ENCODE peak calls at places on chromosome 13, in four cellular contexts. N is lower leg skin, F is adrenal gland, H is transverse colon. O is an unnamed sample.

GRCh38 chr13:93462151-93462550 is 235.5 kb downstream of the GPC6 start:
- DNase-seq in N (no peak), F (no peak), H (no peak), O (no peak)

GRCh38 chr13:53490732-53491131 is 462.1 kb downstream of the OLFM4 start:
- DNase-seq in N (no peak), F (no peak), H (no peak), O (no peak)

GRCh38 chr13:49307365-49307764 is 59.6 kb downstream of the CDADC1 start:
- DNase-seq in N (no peak), F (no peak), H (no peak), O (no peak)

GRCh38 chr13:112998506-112999280 is 29.7 kb downstream of the MCF2L start:
- DNase-seq in N (no peak), F (no peak), H (peak; percentile 40), O (no peak)

GRCh38 chr13:113457510-113457909 is 4.2 kb upstream of the ADPRHL1 start:
- DNase-seq in N (peak; percentile 74), F (no peak), H (no peak), O (no peak)

GRCh38 chr13:42071667-42072419 is 23.4 kb downstream of the DGKH start:
- DNase-seq in N (no peak), F (no peak), H (no peak), O (no peak)

GRCh38 chr13:79360064-79360463 is 46.0 kb downstream of the RBM26 start:
- DNase-seq in N (no peak), F (no peak), H (no peak), O (no peak)

GRCh38 chr13:41054212-41054877 is 7.0 kb upstream of the WBP4 start:
- DNase-seq in N (no peak), F (peak; percentile 45), H (peak; percentile 42), O (no peak)

GRCh38 chr13:32629313-32629712 is 43.1 kb downstream of the PDS5B start:
- DNase-seq in N (no peak), F (no peak), H (no peak), O (no peak)

GRCh38 chr13:97229699-97230098 is 7.6 kb downstream of the MBNL2 start:
- DNase-seq in N (no peak), F (no peak), H (no peak), O (no peak)

GRCh38 chr13:20847298-20847697 is 55.2 kb downstream of the XPO4 start:
- DNase-seq in N (no peak), F (no peak), H (no peak), O (no peak)

GRCh38 chr13:108266316-108266936 is 3.1 kb upstream of the TNFSF13B start:
- DNase-seq in N (no peak), F (no peak), H (no peak), O (no peak)

GRCh38 chr13:93029536-93029935 is 197.1 kb upstream of the GPC6 start:
- DNase-seq in N (no peak), F (no peak), H (no peak), O (no peak)

GRCh38 chr13:19960673-19961015 is 2.1 kb downstream of the ZMYM2 start:
- DNase-seq in N (no peak), F (no peak), H (no peak), O (no peak)

GRCh38 chr13:21849323-21849722 is 178.4 kb downstream of the FGF9 start:
- DNase-seq in N (no peak), F (peak; percentile 19), H (no peak), O (peak; percentile 13)

GRCh38 chr13:34437873-34438272 is 504.2 kb upstream of the NBEA start:
- DNase-seq in N (no peak), F (no peak), H (no peak), O (no peak)

GRCh38 chr13:114109646-114110045 is 22.8 kb downstream of the RASA3 start:
- DNase-seq in N (peak; percentile 88), F (no peak), H (peak; percentile 32), O (no peak)

GRCh38 chr13:84192125-84192524 is 309.9 kb upstream of the SLITRK1 start:
- DNase-seq in N (no peak), F (no peak), H (no peak), O (no peak)

GRCh38 chr13:90201198-90201597 is 1146.3 kb upstream of the MIR17HG start:
- DNase-seq in N (no peak), F (no peak), H (no peak), O (no peak)

GRCh38 chr13:62356977-62357376 is 941.3 kb upstream of the PCDH20 start:
- DNase-seq in N (no peak), F (no peak), H (no peak), O (no peak)

GRCh38 chr13:112575295-112575622 is 12.7 kb downstream of the TUBGCP3 start:
- DNase-seq in N (no peak), F (no peak), H (no peak), O (no peak)

GRCh38 chr13:52070929-52071523 is 46.5 kb downstream of the UTP14C start:
- DNase-seq in N (no peak), F (no peak), H (no peak), O (no peak)

GRCh38 chr13:109293166-109293565 is 493.2 kb downstream of the IRS2 start:
- DNase-seq in N (no peak), F (no peak), H (no peak), O (no peak)

GRCh38 chr13:114110091-114110829 is 22.2 kb downstream of the RASA3 start:
- DNase-seq in N (peak; percentile 88), F (peak; percentile 33), H (peak; percentile 68), O (peak; percentile 71)

GRCh38 chr13:83184819-83185218 is 697.5 kb downstream of the SLITRK1 start:
- DNase-seq in N (no peak), F (no peak), H (no peak), O (no peak)

GRCh38 chr13:67224148-67224846 is 5.8 kb downstream of the PCDH9 start:
- DNase-seq in N (peak; percentile 91), F (peak; percentile 62), H (peak; percentile 64), O (no peak)

GRCh38 chr13:98509271-98510155 is 67.4 kb downstream of the STK24 start:
- DNase-seq in N (peak; percentile 93), F (peak; percentile 57), H (peak; percentile 76), O (no peak)

GRCh38 chr13:39451860-39452301 is 151.1 kb downstream of the LHFPL6 start:
- DNase-seq in N (no peak), F (peak; percentile 39), H (peak; percentile 11), O (no peak)

GRCh38 chr13:94329277-94329676 is 150.2 kb downstream of the DCT start:
- DNase-seq in N (no peak), F (peak; percentile 45), H (no peak), O (no peak)

GRCh38 chr13:21590231-21590630 is 13.7 kb downstream of the MICU2 start:
- DNase-seq in N (no peak), F (no peak), H (no peak), O (no peak)

GRCh38 chr13:76016799-76017198 is 380.7 kb downstream of the LMO7 start:
- DNase-seq in N (no peak), F (no peak), H (peak; percentile 8), O (no peak)

GRCh38 chr13:30673669-30674521 is 56.2 kb downstream of the USPL1 start:
- DNase-seq in N (peak; percentile 98), F (peak; percentile 91), H (peak; percentile 93), O (peak; percentile 86)
- TF ChIP-seq POLR2A in N (no peak), F (peak; percentile 39), H (peak; percentile 15), O (peak; percentile 44)

GRCh38 chr13:110714798-110715394 is 1.4 kb downstream of the ING1 start:
- DNase-seq in N (peak; percentile 94), F (peak; percentile 55), H (peak; percentile 63), O (no peak)
- TF ChIP-seq POLR2A in N (no peak), F (peak; percentile 100), H (peak; percentile 100), O (peak; percentile 100)

GRCh38 chr13:23375007-23375971 is 58.2 kb downstream of the SACS start:
- DNase-seq in N (peak; percentile 99), F (peak; percentile 97), H (peak; percentile 96), O (peak; percentile 83)
- TF ChIP-seq POLR2A in N (no peak), F (peak; percentile 74), H (no peak), O (peak; percentile 81)

GRCh38 chr13:26961890-26962615 is 201.5 kb upstream of the GPR12 start:
- DNase-seq in N (no peak), F (no peak), H (peak; percentile 82), O (no peak)
- TF ChIP-seq POLR2A in N (no peak), F (no peak), H (peak; percentile 25), O (no peak)

DNA sequence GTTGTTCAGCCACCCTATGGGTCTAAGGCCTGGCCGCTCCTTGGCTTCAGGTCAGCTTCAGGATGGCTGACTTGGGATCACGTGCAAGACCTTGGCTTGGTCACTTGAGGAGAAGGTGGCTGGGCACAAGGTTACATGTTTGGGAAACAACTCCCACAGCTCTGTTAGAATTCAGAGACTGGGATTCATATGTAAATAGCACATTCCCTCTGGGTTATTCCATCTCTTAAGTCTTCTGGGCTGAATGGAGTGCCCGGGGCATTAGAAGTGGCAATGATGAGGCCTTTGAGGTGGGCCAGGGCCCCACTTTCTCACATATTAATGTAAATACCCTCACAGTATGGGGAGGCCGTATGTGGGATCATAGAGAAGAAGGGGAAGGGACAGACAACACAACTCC is 150.9 kb downstream of the EFNB2 start:
- DNase-seq in N (no peak), F (no peak), H (no peak), O (no peak)
- TF ChIP-seq POLR2A in N (no peak), F (no peak), H (no peak), O (no peak)

DNA sequence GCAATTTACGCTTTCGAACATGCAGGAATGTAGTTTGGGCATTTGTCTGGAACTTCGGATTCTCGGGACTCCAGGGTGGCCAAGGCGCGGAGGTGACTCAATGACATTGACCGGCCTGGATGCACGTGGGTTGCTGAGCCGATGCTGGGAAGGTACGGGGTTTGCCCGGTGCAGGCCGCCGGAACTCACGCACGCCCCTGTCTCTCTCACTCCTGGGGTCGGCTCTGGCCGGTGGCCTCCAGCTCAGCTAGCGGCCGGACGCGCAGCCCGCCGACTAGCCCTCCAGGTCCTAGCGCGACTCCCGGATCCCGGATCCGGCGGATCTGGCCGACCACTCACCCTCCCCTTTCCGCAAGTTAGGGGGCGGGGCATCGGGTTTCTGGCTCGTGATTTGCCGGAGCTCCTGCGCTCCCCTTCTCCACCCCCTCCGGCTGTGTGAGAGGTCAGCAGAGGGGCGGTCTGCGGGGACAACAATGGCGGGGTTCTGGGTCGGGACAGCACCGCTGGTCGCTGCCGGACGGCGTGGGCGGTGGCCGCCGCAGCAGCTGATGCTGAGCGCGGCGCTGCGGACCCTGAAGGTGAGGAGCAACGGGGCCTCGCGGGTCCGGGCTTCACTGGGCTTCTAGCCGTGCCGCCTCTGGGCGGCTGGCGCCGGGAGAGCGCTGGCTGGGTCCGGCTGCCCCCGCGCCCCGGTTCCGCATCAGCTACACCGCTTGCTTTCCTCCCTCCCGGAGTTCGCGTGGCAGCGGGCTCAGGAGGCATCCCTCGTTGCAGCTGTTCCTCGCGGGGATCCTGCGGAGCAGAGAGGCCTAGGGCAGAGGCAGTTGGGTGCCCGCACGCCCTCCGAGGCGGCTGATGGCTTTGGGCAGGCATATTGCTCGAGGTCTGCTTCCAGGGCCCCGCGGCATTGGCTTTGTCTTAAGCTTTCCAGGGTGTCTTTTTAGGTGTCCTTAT is at the start of gene PCCA:
- DNase-seq in N (peak; percentile 98), F (peak; percentile 97), H (peak; percentile 97), O (peak; percentile 91)
- TF ChIP-seq POLR2A in N (no peak), F (peak; percentile 81), H (peak; percentile 74), O (peak; percentile 75)

GRCh38 chr13:45331123-45331619 is 9.8 kb downstream of the TPT1 start:
- DNase-seq in N (no peak), F (no peak), H (no peak), O (no peak)
- TF ChIP-seq POLR2A in N (no peak), F (no peak), H (no peak), O (no peak)